ENCODE peak calls at places on chromosomes 5 and 9, in ten cellular contexts. S is PC-9; B is KG1; G is stimulated activated CD4-positive, alpha-beta T cell treated with anti-CD3 and anti-CD28 coated beads, Interleukin-15, amount 100 ng/mL, for 48 hours; N is transverse colon; M is GM20000; J is T-cell; X is GM12891; V is body of pancreas; P is NCI-H748 treated with DMSO at 0.1 percent for 48 hours. W is an unnamed sample.

GRCh38 chr9:91790912-91791311 is 159.1 kb downstream of the ROR2 start:
- DNase-seq in S (no peak), B (no peak), G (no peak), N (no peak), M (no peak), J (no peak), X (no peak), V (no peak), P (no peak), W (no peak)

GRCh38 chr5:113340537-113340936 is 94.3 kb downstream of the TSSK1B start:
- DNase-seq in S (no peak), B (no peak), G (no peak), N (no peak), M (no peak), J (no peak), X (no peak), V (no peak), P (no peak), W (no peak)

GRCh38 chr5:58458851-58459275 is 1.0 kb downstream of the PLK2 start:
- DNase-seq in S (peak), B (no peak), G (no peak), N (no peak), M (no peak), J (no peak), X (no peak), V (no peak), P (peak), W (no peak)

GRCh38 chr9:77099388-77099787 is 77.9 kb upstream of the VPS13A start:
- DNase-seq in S (no peak), B (no peak), G (no peak), N (no peak), M (no peak), J (no peak), X (no peak), V (no peak), P (no peak), W (no peak)

GRCh38 chr5:122963305-122963704 is 73.2 kb downstream of the PPIC start:
- DNase-seq in S (no peak), B (no peak), G (no peak), N (no peak), M (no peak), J (no peak), X (no peak), V (no peak), P (no peak), W (no peak)

GRCh38 chr9:99485461-99485860 is 263.4 kb downstream of the SEC61B start:
- DNase-seq in S (no peak), B (no peak), G (no peak), N (no peak), M (no peak), J (no peak), X (no peak), V (no peak), P (no peak), W (no peak)

GRCh38 chr5:79640571-79641055 is 28.4 kb downstream of the TENT2 start:
- DNase-seq in S (no peak), B (no peak), G (no peak), N (no peak), M (no peak), J (no peak), X (no peak), V (no peak), P (no peak), W (no peak)

GRCh38 chr9:121634800-121635261 is 16.6 kb upstream of the DAB2IP start:
- DNase-seq in S (no peak), B (no peak), G (no peak), N (no peak), M (peak), J (no peak), X (no peak), V (no peak), P (no peak), W (no peak)

GRCh38 chr5:122316652-122317051 is 4.6 kb downstream of the SNCAIP start:
- DNase-seq in S (no peak), B (no peak), G (no peak), N (no peak), M (no peak), J (no peak), X (no peak), V (no peak), P (peak), W (no peak)

GRCh38 chr9:16563446-16563845 is 307.0 kb downstream of the BNC2 start:
- DNase-seq in S (no peak), B (no peak), G (no peak), N (no peak), M (no peak), J (no peak), X (no peak), V (no peak), P (no peak), W (no peak)

GRCh38 chr9:90801507-90802289 is at the start of gene SYK:
- DNase-seq in S (peak), B (peak), G (no peak), N (peak), M (peak), J (no peak), X (no peak), V (peak), P (peak), W (no peak)

GRCh38 chr9:125630436-125630835 is 76.6 kb downstream of the MAPKAP1 start:
- DNase-seq in S (peak), B (no peak), G (no peak), N (no peak), M (no peak), J (no peak), X (no peak), V (no peak), P (no peak), W (no peak)

GRCh38 chr9:134392900-134393299 is 66.6 kb downstream of the RXRA start:
- DNase-seq in S (no peak), B (no peak), G (no peak), N (no peak), M (no peak), J (no peak), X (no peak), V (no peak), P (no peak), W (no peak)

W was measured in D721Med.